ENCODE peak calls at places on chromosomes 7 and 10, in six cellular contexts. D, F, B, G, O and X are unnamed samples.

GRCh38 chr10:121553455-121553854 is 44.8 kb downstream of the FGFR2 start:
- DNase-seq in D (no peak), F (no peak), B (no peak), O (no peak), G (no peak), X (no peak)

GRCh38 chr7:19530261-19530660 is 178.6 kb downstream of the POLR1F start:
- DNase-seq in G (no peak), B (no peak), O (no peak), D (no peak), F (no peak), X (no peak)

GRCh38 chr7:7157177-7157886 is 25.0 kb upstream of the C1GALT1 start:
- DNase-seq in O (no peak), B (peak; percentile 30), G (no peak), F (no peak), D (no peak), X (no peak)

GRCh38 chr10:72375173-72375572 is 20.5 kb upstream of the DNAJB12 start:
- DNase-seq in F (no peak), G (no peak), B (no peak), O (no peak), D (no peak), X (no peak)

GRCh38 chr7:74269757-74270277 is 15.6 kb upstream of the RFC2 start:
- DNase-seq in O (peak; percentile 90), F (peak; percentile 46), D (peak; percentile 44), B (peak; percentile 36), G (no peak), X (peak; percentile 81)

GRCh38 chr7:105010538-105011523 is 3.2 kb upstream of the KMT2E start:
- DNase-seq in D (no peak), O (no peak), F (no peak), G (no peak), B (no peak), X (no peak)

GRCh38 chr10:113742466-113742865 is 9.0 kb upstream of the PLEKHS1 start:
- DNase-seq in G (no peak), O (no peak), F (no peak), D (no peak), B (no peak), X (no peak)

GRCh38 chr7:92834661-92835139 is 1.7 kb downstream of the CDK6 start:
- DNase-seq in G (peak; percentile 51), B (peak; percentile 22), F (no peak), O (peak; percentile 59), D (no peak), X (peak; percentile 52)

GRCh38 chr10:18140149-18140956 is at the start of gene CACNB2:
- DNase-seq in G (peak; percentile 76), O (peak; percentile 60), D (peak; percentile 83), B (peak; percentile 60), F (peak; percentile 70), X (peak; percentile 94)

GRCh38 chr10:126350216-126350992 is 37.9 kb downstream of the ADAM12 start:
- DNase-seq in D (no peak), G (no peak), F (no peak), O (no peak), B (no peak), X (no peak)

GRCh38 chr7:91307467-91307866 is 43.2 kb downstream of the FZD1 start:
- DNase-seq in F (no peak), D (no peak), G (no peak), B (no peak), O (no peak), X (no peak)

GRCh38 chr7:157476654-157477549 is 140.1 kb downstream of the DNAJB6 start:
- DNase-seq in O (peak; percentile 15), F (no peak), G (no peak), D (no peak), B (peak; percentile 15), X (no peak)

GRCh38 chr7:97187067-97187466 is 69.6 kb downstream of the SDHAF3 start:
- DNase-seq in F (no peak), B (no peak), G (no peak), O (no peak), D (no peak), X (no peak)

DNA sequence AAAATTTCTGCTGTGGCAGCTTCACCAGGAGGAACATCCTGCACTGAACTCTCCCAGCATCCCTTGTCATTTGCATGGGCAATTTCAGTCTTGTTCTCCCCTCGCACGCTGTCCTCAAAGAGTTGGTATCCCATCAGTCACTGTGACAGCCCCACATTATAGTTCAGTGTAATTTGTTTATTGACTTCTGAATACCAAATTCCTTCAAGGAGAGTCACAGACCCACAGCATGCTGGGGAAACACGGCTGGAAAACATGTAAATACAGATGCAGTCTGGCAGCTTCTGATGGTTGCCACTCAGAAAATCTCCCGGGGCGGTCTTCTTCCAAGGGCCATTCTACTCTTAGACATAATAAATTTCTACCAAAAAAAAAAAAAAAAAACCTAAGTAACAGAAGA is 151.0 kb upstream of the NEBL start:
- DNase-seq in F (no peak), D (no peak), O (no peak), B (no peak), G (no peak), X (no peak)
- H3K9me3 ChIP-seq in F (peaks cover 17% of the 10 kb centered on the region), D (no peaks in the 10 kb centered on the region), O (no peaks in the 10 kb centered on the region), B (no peaks in the 10 kb centered on the region), G (peaks cover 8% of the 10 kb centered on the region), X (peaks cover 3% of the 10 kb centered on the region)

DNA sequence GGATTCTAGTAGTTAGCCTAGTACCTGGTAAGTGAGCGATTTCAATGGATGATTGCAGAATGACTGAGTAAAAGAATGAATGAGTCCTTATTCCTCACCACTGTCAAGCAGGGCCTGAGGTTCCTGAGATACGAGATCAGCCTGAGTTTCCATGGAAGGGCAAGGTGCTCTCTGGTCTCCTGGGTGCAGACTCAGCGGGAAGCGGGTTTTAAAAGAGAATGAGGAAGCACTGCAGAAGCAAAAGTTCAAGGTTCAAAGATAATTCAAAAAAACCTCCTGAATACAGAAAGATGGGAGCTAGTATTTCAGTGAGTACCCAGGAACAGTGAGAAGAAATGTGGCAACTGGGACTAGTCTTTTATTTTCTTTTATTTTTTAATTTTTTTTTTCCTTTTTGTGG is 4.3 kb downstream of the ZNF3 start:
- DNase-seq in D (no peak), F (no peak), O (no peak), G (no peak), B (no peak), X (no peak)
- H3K9me3 ChIP-seq in D (peaks cover 4% of the 10 kb centered on the region), F (peaks cover 13% of the 10 kb centered on the region), O (peaks cover 34% of the 10 kb centered on the region), G (peaks cover 5% of the 10 kb centered on the region), B (peaks cover under 1% of the 10 kb centered on the region), X (peaks cover 2% of the 10 kb centered on the region)

DNA sequence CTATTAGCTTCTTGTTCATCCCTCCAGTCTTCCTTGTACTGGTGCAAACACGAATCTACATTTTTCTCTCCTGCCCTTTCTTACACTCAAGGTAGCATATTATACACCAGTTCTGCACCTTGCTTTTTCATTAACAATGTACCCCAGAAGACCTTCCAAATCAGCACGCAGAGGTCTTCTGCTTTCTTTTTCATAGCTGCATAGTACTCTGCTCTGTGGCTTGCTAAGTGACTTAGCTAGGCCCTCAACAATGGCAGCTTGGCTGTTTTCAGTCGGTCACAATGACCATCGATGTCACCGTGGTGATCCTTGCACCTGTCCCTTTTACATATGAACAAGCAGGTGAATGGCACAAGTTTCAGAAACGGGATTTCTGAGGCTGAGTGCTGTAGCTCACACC is 5.1 kb upstream of the MAFK start:
- DNase-seq in G (no peak), B (no peak), O (no peak), F (no peak), D (no peak), X (no peak)
- H3K9me3 ChIP-seq in G (no peaks in the 10 kb centered on the region), B (no peaks in the 10 kb centered on the region), O (no peaks in the 10 kb centered on the region), F (no peaks in the 10 kb centered on the region), D (no peaks in the 10 kb centered on the region), X (no peaks in the 10 kb centered on the region)

GRCh38 chr7:2165239-2165609 is 67.5 kb downstream of the MAD1L1 start:
- DNase-seq in G (peak; percentile 16), O (peak; percentile 22), B (no peak), F (no peak), D (no peak), X (no peak)

GRCh38 chr7:2164646-2165045 is 68.1 kb downstream of the MAD1L1 start:
- DNase-seq in F (no peak), D (no peak), B (no peak), O (no peak), G (no peak), X (no peak)

GRCh38 chr7:2163565-2163964 is 69.2 kb downstream of the MAD1L1 start:
- DNase-seq in F (no peak), B (no peak), G (peak; percentile 25), O (no peak), D (no peak), X (no peak)

GRCh38 chr7:2164156-2164555 is 68.6 kb downstream of the MAD1L1 start:
- DNase-seq in D (no peak), G (no peak), F (no peak), B (no peak), O (no peak), X (no peak)

GRCh38 chr7:2162959-2163358 is 69.8 kb downstream of the MAD1L1 start:
- DNase-seq in B (no peak), G (no peak), O (no peak), D (no peak), F (no peak), X (peak; percentile 35)
- H3K9me3 ChIP-seq in B (no peaks in the 10 kb centered on the region), G (no peaks in the 10 kb centered on the region), O (no peaks in the 10 kb centered on the region), D (no peaks in the 10 kb centered on the region), F (no peaks in the 10 kb centered on the region), X (no peaks in the 10 kb centered on the region)